ENCODE peak calls at places on chromosome 11, in seven cellular contexts. J is naive thymus-derived CD8-positive, alpha-beta T cell; Y is lung microvascular endothelial cell; Z is brain microvascular endothelial cell; U is NCI-H2171; F is neural crest cell; T is astrocyte of the spinal cord. D is an unnamed sample.

GRCh38 chr11:68468217-68468828 is 7.8 kb downstream of the PPP6R3 start:
- DNase-seq in T (no peak), U (no peak), Z (no peak), J (no peak), F (no peak), Y (no peak), D (no peak)

GRCh38 chr11:123641495-123641840 is 13.0 kb downstream of the SCN3B start:
- DNase-seq in Z (no peak), T (no peak), F (no peak), Y (no peak), J (no peak), U (no peak), D (no peak)

GRCh38 chr11:94305146-94305545 is 766 bp downstream of the IZUMO1R start:
- DNase-seq in U (no peak), F (no peak), Y (no peak), T (no peak), J (no peak), Z (no peak), D (no peak)

GRCh38 chr11:122441702-122442092 is 213.8 kb upstream of the UBASH3B start:
- DNase-seq in Z (no peak), U (no peak), T (no peak), F (no peak), Y (no peak), J (no peak), D (no peak)

GRCh38 chr11:116263770-116264169 is 509.0 kb downstream of the BUD13 start:
- DNase-seq in U (no peak), Z (no peak), F (no peak), J (no peak), T (no peak), Y (no peak), D (no peak)

GRCh38 chr11:2475151-2475918 is 30.5 kb downstream of the KCNQ1 start:
- DNase-seq in Y (no peak), Z (no peak), U (no peak), J (no peak), T (no peak), F (no peak), D (no peak)

GRCh38 chr11:128530119-128531091 is 57.0 kb downstream of the ETS1 start:
- DNase-seq in F (no peak), T (peak), Z (peak), U (no peak), J (no peak), Y (no peak), D (peak)

GRCh38 chr11:44862546-44863101 is 88.1 kb downstream of the TP53I11 start:
- DNase-seq in F (no peak), Z (no peak), U (no peak), Y (no peak), J (no peak), T (peak), D (no peak)

GRCh38 chr11:134116210-134116609 is 47.3 kb downstream of the JAM3 start:
- DNase-seq in T (no peak), Y (no peak), Z (no peak), J (no peak), U (no peak), F (no peak), D (no peak)

GRCh38 chr11:128689946-128690745 is 3.7 kb upstream of the FLI1 start:
- DNase-seq in J (no peak), Y (no peak), Z (no peak), F (no peak), T (peak), U (no peak), D (no peak)

D was measured in skeletal muscle cell.